ENCODE peak calls at places on chromosome X, in nine cellular contexts. R is brain microvascular endothelial cell, E is colonic mucosa, M is MCF 10A, D is GM12878, B is cardiac muscle cell, W is tibial artery, H is fibroblast of lung, N is endothelial cell. I is an unnamed sample.

GRCh38 chrX:53479295-53479694 is 45.1 kb upstream of the HSD17B10 start:
- DNase-seq in N (no peak), E (no peak), R (no peak), H (no peak), M (no peak), B (no peak), W (no peak), D (no peak), I (peak)

GRCh38 chrX:37745835-37746234 is 34.0 kb upstream of the CYBB start:
- DNase-seq in E (no peak), N (no peak), D (no peak), R (no peak), M (no peak), H (no peak), B (no peak), W (no peak), I (no peak)

GRCh38 chrX:11678174-11678573 is 12.5 kb upstream of the ARHGAP6 start:
- DNase-seq in N (peak), W (peak), D (no peak), H (peak), R (no peak), B (peak), M (peak), E (no peak), I (no peak)

GRCh38 chrX:14801136-14801535 is 71.7 kb downstream of the FANCB start:
- DNase-seq in H (no peak), B (no peak), N (no peak), W (no peak), E (no peak), R (no peak), D (no peak), M (no peak), I (peak)

GRCh38 chrX:101362757-101363156 is 14.2 kb upstream of the TIMM8A start:
- DNase-seq in D (no peak), W (no peak), R (no peak), E (no peak), M (no peak), N (no peak), H (no peak), B (no peak), I (no peak)

GRCh38 chrX:132004728-132005127 is 18.4 kb upstream of the STK26 start:
- DNase-seq in M (peak), E (no peak), B (no peak), W (no peak), D (no peak), H (no peak), N (no peak), R (no peak), I (no peak)

GRCh38 chrX:111719426-111720210 is 38.6 kb downstream of the ALG13 start:
- DNase-seq in B (no peak), E (no peak), D (no peak), R (peak), N (no peak), H (peak), M (peak), W (no peak), I (peak)

GRCh38 chrX:12301288-12301687 is 163.0 kb downstream of the FRMPD4 start:
- DNase-seq in M (no peak), B (no peak), N (no peak), D (no peak), H (no peak), R (no peak), E (no peak), W (no peak), I (no peak)

GRCh38 chrX:154349979-154350378 is 24.5 kb downstream of the FLNA start:
- DNase-seq in R (no peak), N (no peak), H (no peak), M (no peak), E (no peak), W (no peak), D (no peak), B (peak), I (no peak)

GRCh38 chrX:17860179-17860780 is 818 bp downstream of the RAI2 start:
- DNase-seq in M (no peak), W (no peak), H (no peak), D (no peak), R (no peak), E (no peak), B (peak), N (peak), I (no peak)

GRCh38 chrX:53255738-53256191 is 25.6 kb downstream of the IQSEC2 start:
- DNase-seq in M (no peak), B (no peak), R (no peak), E (no peak), N (no peak), D (no peak), W (no peak), H (no peak), I (no peak)

GRCh38 chrX:130994671-130995070 is 63.5 kb upstream of the ARHGAP36 start:
- DNase-seq in E (peak), D (no peak), B (peak), N (peak), M (peak), H (peak), W (no peak), R (peak), I (no peak)

GRCh38 chrX:46589977-46590723 is 16.6 kb downstream of the CHST7 start:
- DNase-seq in W (no peak), H (peak), N (no peak), D (no peak), M (peak), R (no peak), B (no peak), E (no peak), I (peak)

GRCh38 chrX:71285929-71286328 is 2.5 kb downstream of the NONO start:
- DNase-seq in W (no peak), E (no peak), B (no peak), M (no peak), D (no peak), H (no peak), N (no peak), R (no peak), I (no peak)

GRCh38 chrX:1403228-1403627 is 11.3 kb upstream of the SLC25A6 start:
- DNase-seq in W (peak), R (no peak), N (no peak), B (no peak), M (no peak), D (no peak), E (no peak), H (no peak), I (no peak)

GRCh38 chrX:76915836-76916235 is 488.3 kb downstream of the MAGEE1 start:
- DNase-seq in R (no peak), D (no peak), H (no peak), B (no peak), E (no peak), W (peak), N (no peak), M (no peak), I (no peak)

GRCh38 chrX:18887821-18888205 is 96.1 kb downstream of the PHKA2 start:
- DNase-seq in H (peak), D (no peak), R (no peak), W (no peak), N (no peak), B (no peak), E (no peak), M (no peak), I (no peak)

GRCh38 chrX:10109695-10110094 is 47.1 kb upstream of the CLCN4 start:
- DNase-seq in E (peak), H (peak), M (no peak), D (no peak), N (no peak), R (no peak), B (no peak), W (no peak), I (no peak)

GRCh38 chrX:30301977-30302376 is 7.2 kb downstream of the NR0B1 start:
- DNase-seq in N (no peak), B (peak), D (no peak), W (no peak), H (peak), M (peak), E (no peak), R (peak), I (no peak)

DNA sequence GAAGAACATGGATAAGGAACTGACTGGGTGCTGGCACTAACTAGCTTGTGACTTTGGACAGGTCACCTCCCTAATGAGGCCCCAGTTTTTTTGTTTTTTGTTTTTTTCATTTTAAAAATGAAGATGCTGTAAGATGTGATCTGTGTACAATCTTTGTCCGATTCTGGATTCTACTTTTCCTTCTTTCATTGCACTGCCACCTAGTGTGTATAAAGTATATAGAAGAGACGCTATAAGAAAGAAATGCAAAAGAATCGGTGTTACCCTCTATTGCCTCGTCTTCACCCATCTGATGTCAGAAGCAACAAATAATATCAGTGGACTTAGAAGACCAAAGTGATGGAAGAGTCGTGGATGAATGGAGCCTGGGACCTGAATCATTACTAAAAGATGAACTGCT is 58.6 kb upstream of the P2RY10 start:
- DNase-seq in H (no peak), B (peak), D (peak), N (no peak), R (no peak), M (peak), W (no peak), E (no peak), I (peak)
- TF ChIP-seq CTCF in H (no peak), B (peak), D (peak), N (peak), R (peak), M (peak), W (peak), E (no peak), I (peak)

GRCh38 chrX:112913807-112914206 is 73.2 kb upstream of the AMOT start:
- DNase-seq in R (no peak), B (no peak), M (peak), D (no peak), H (no peak), N (no peak), W (no peak), E (no peak), I (no peak)
- TF ChIP-seq CTCF in R (no peak), B (no peak), M (peak), D (peak), H (no peak), N (no peak), W (no peak), E (no peak), I (no peak)

DNA sequence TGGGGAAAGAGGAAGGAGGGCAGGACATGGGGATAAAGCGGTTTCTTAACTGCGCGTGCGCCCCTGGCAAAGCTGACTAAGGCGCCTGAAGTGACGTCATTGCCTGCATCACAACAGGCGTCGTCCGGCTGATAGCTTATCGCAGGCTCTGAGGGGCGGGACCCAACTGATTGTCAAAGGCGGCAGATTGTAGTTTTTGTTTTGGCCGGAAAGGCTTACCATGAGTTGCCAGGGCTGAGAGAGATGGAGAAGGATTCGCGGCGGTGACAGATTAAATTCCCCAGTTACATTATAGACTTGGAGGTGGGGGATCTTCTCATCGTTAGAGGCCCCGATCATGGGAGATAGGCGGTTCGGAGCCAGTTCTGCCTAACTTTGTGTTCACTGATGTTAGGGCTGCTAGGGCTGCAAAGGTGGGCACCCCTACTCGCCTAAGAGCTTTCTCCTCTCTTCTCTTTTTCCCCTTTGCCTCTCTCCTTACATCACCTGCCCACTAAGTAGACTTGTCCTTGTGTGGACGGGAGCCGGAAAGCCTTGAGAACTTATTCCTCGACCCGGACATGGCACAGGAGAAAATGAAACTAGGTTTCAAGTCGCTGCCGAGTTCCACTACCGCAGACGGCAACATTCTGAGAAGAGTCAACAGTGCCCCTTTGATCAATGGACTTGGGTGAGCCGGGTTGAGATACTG is 148.9 kb upstream of the PLAC1 start:
- DNase-seq in R (peak), H (peak), M (peak), B (peak), N (peak), W (peak), D (peak), E (peak), I (peak)
- TF ChIP-seq CTCF in R (no peak), H (no peak), M (no peak), B (no peak), N (no peak), W (no peak), D (no peak), E (no peak), I (no peak)

GRCh38 chrX:155867821-155868220 is 13.3 kb upstream of the VAMP7 start:
- DNase-seq in H (no peak), W (no peak), N (no peak), M (no peak), D (no peak), B (no peak), E (no peak), R (no peak), I (no peak)

GRCh38 chrX:155865193-155865592 is 16.0 kb upstream of the VAMP7 start:
- DNase-seq in W (no peak), N (no peak), R (no peak), E (no peak), M (no peak), B (no peak), D (no peak), H (no peak), I (no peak)

DNA sequence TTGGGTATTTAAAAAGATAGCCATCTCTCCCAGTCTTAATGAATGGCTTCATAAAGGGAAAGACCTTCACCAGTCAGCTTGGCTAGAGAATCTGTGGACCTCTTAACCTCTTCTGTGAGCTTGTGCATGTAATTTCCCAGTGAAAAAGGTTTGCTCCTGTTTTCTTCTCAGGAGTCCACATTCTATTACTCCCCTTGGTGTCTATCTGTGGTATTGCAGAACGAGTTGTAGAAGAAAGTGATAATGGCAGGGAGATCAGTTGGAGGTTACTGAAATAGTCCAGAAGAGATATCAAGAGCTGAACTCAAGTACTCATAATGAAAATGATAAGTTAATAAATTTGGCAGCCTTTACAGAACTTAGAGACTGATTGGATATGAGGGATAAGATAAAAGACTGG is 16.5 kb upstream of the VAMP7 start:
- DNase-seq in R (no peak), N (no peak), M (peak), W (no peak), B (no peak), D (no peak), E (no peak), H (no peak), I (peak)
- TF ChIP-seq CTCF in R (no peak), N (no peak), M (no peak), W (no peak), B (peak), D (no peak), E (no peak), H (no peak), I (peak)

GRCh38 chrX:136495043-136495442 is 2.3 kb upstream of the HTATSF1 start:
- DNase-seq in E (no peak), H (no peak), R (no peak), N (no peak), B (no peak), W (no peak), M (no peak), D (no peak), I (no peak)

GRCh38 chrX:136488706-136489105 is 959 bp downstream of the BRS3 start:
- DNase-seq in E (no peak), D (no peak), N (no peak), H (no peak), B (no peak), W (no peak), R (no peak), M (no peak), I (no peak)

GRCh38 chrX:136487647-136488046 is at the start of gene BRS3:
- DNase-seq in H (no peak), E (no peak), D (no peak), R (no peak), B (no peak), M (no peak), W (no peak), N (no peak), I (no peak)

GRCh38 chrX:136496359-136496767 is 1.0 kb upstream of the HTATSF1 start:
- DNase-seq in H (no peak), B (no peak), R (no peak), M (no peak), W (no peak), N (no peak), E (no peak), D (no peak), I (no peak)

GRCh38 chrX:136491832-136492231 is 4.1 kb downstream of the BRS3 start:
- DNase-seq in D (no peak), B (no peak), M (no peak), E (no peak), H (no peak), R (no peak), W (no peak), N (no peak), I (no peak)
- TF ChIP-seq CTCF in D (no peak), B (no peak), M (no peak), E (no peak), H (no peak), R (no peak), W (no peak), N (no peak), I (no peak)

DNA sequence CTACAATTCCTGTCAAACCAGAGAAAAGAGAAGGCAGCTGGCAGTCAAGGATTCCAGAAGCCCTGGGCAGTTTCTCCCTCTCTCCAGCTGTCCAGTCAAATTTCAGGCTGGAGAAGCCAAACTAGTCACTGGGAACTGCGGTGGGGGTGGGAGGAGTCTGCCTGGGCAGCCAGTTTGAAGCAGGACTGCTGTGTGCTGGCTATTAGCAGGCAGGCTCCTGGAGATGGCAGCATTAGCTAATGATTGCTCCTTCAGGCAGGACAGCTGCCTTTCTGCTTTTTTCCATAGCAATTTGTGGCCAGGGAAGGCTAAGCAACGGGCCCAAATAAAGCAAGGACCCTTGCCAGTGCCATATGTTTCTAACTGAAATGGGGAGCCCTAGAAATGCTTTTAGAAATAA is 44.7 kb upstream of the FGF13 start:
- DNase-seq in D (no peak), N (peak), W (peak), H (peak), E (peak), B (peak), M (peak), R (peak), I (no peak)
- TF ChIP-seq CTCF in D (no peak), N (no peak), W (no peak), H (peak), E (no peak), B (no peak), M (peak), R (peak), I (no peak)

I was measured in HFFc6.